ENCODE peak calls at places on chromosomes 2 and 18, in nine cellular contexts. P, O, C, D, T, R, I, S and F are unnamed samples.

GRCh38 chr18:79400091-79400590 is 4.4 kb downstream of the NFATC1 start:
- DNase-seq in P (peak; percentile 92), O (peak; percentile 48), C (peak; percentile 92), D (no peak), T (no peak), R (peak; percentile 93), I (no peak), S (peak; percentile 71), F (no peak)

GRCh38 chr2:3173031-3173430 is 204.6 kb downstream of the EIPR1 start:
- DNase-seq in P (no peak), O (no peak), C (peak; percentile 51), D (no peak), T (no peak), R (no peak), I (no peak), S (no peak), F (no peak)

GRCh38 chr18:74562080-74562725 is 27.9 kb downstream of the CNDP1 start:
- DNase-seq in P (no peak), O (peak; percentile 24), C (peak; percentile 14), D (no peak), T (no peak), R (no peak), I (no peak), S (no peak), F (no peak)

GRCh38 chr2:176577054-176577453 is 307.8 kb downstream of the MTX2 start:
- DNase-seq in P (no peak), O (no peak), C (no peak), D (no peak), T (no peak), R (no peak), I (no peak), S (no peak), F (no peak)

GRCh38 chr2:100691846-100692245 is 128.1 kb upstream of the NPAS2 start:
- DNase-seq in P (no peak), O (no peak), C (no peak), D (no peak), T (no peak), R (no peak), I (no peak), S (no peak), F (no peak)

GRCh38 chr2:85012431-85012830 is 41.5 kb downstream of the KCMF1 start:
- DNase-seq in P (no peak), O (no peak), C (no peak), D (no peak), T (no peak), R (no peak), I (no peak), S (no peak), F (peak; percentile 12)

GRCh38 chr2:178776725-178777124 is 30.5 kb downstream of the TTN start:
- DNase-seq in P (no peak), O (no peak), C (no peak), D (no peak), T (no peak), R (no peak), I (no peak), S (no peak), F (no peak)

GRCh38 chr2:165563468-165564225 is 94.1 kb downstream of the CSRNP3 start:
- DNase-seq in P (no peak), O (peak; percentile 39), C (no peak), D (peak; percentile 13), T (no peak), R (no peak), I (no peak), S (peak; percentile 12), F (no peak)

GRCh38 chr2:30141136-30141535 is 5.7 kb upstream of the YPEL5 start:
- DNase-seq in P (no peak), O (no peak), C (no peak), D (no peak), T (no peak), R (no peak), I (no peak), S (no peak), F (no peak)

GRCh38 chr2:183995632-183996031 is 602.7 kb upstream of the ZNF804A start:
- DNase-seq in P (no peak), O (peak; percentile 2), C (no peak), D (no peak), T (no peak), R (no peak), I (no peak), S (peak; percentile 18), F (no peak)